ENCODE peak calls at places on chromosome 14, in four cellular contexts. Y is K562, F is HepG2, V is GM12878. N is an unnamed sample.

GRCh38 chr14:102221026-102221425 is 81.3 kb downstream of the WDR20 start:
- DNase-seq in Y (no peak), F (no peak), V (no peak), N (no peak)

GRCh38 chr14:92456215-92457017 is 57.2 kb upstream of the RIN3 start:
- DNase-seq in Y (peak), F (peak), V (no peak), N (peak)

GRCh38 chr14:56962431-56962830 is 152.2 kb upstream of the OTX2 start:
- DNase-seq in Y (peak), F (no peak), V (no peak), N (no peak)

GRCh38 chr14:24613747-24614146 is 4.3 kb upstream of the GZMH start:
- DNase-seq in Y (no peak), F (no peak), V (no peak), N (no peak)

GRCh38 chr14:65173973-65174693 is 71.8 kb upstream of the MAX start:
- DNase-seq in Y (peak), F (no peak), V (no peak), N (no peak)

GRCh38 chr14:23548351-23549318 is 2.9 kb downstream of the ZFHX2 start:
- DNase-seq in Y (no peak), F (no peak), V (no peak), N (no peak)

GRCh38 chr14:106224694-106224971 is 698.2 kb downstream of the TMEM121 start:
- DNase-seq in Y (no peak), F (no peak), V (no peak), N (no peak)

GRCh38 chr14:32438511-32438910 is 109.4 kb downstream of the AKAP6 start:
- DNase-seq in Y (no peak), F (no peak), V (no peak), N (no peak)

GRCh38 chr14:23055621-23056256 is 1.6 kb downstream of the CDH24 start:
- DNase-seq in Y (no peak), F (no peak), V (no peak), N (no peak)

GRCh38 chr14:101819251-101819990 is 57.9 kb downstream of the PPP2R5C start:
- DNase-seq in Y (no peak), F (no peak), V (no peak), N (no peak)

GRCh38 chr14:32603992-32604391 is 274.9 kb downstream of the AKAP6 start:
- DNase-seq in Y (no peak), F (no peak), V (no peak), N (no peak)

GRCh38 chr14:37343307-37344094 is 145.8 kb downstream of the MIPOL1 start:
- DNase-seq in Y (no peak), F (no peak), V (no peak), N (no peak)

GRCh38 chr14:34324363-34324795 is 137.7 kb downstream of the SPTSSA start:
- DNase-seq in Y (peak), F (peak), V (no peak), N (peak)

GRCh38 chr14:20327005-20327869 is 5.8 kb downstream of the CCNB1IP1 start:
- DNase-seq in Y (peak), F (peak), V (peak), N (peak)

GRCh38 chr14:96122496-96122895 is 82.1 kb upstream of the BDKRB2 start:
- DNase-seq in Y (no peak), F (no peak), V (no peak), N (no peak)

GRCh38 chr14:103408491-103409155 is 23.4 kb downstream of the MARK3 start:
- DNase-seq in Y (no peak), F (no peak), V (no peak), N (no peak)

GRCh38 chr14:57502581-57503254 is 9.1 kb upstream of the CCDC198 start:
- DNase-seq in Y (no peak), F (no peak), V (no peak), N (no peak)

GRCh38 chr14:61280526-61281185 is 482 bp downstream of the TMEM30B start:
- DNase-seq in Y (no peak), F (no peak), V (no peak), N (no peak)

GRCh38 chr14:89041245-89041585 is 216.8 kb downstream of the TTC8 start:
- DNase-seq in Y (no peak), F (peak), V (no peak), N (no peak)

GRCh38 chr14:92489394-92490238 is 24.0 kb upstream of the RIN3 start:
- DNase-seq in Y (no peak), F (no peak), V (no peak), N (no peak)

GRCh38 chr14:23751591-23751990 is 115.4 kb downstream of the DHRS2 start:
- DNase-seq in Y (no peak), F (no peak), V (no peak), N (no peak)

GRCh38 chr14:65214741-65215140 is 112.4 kb upstream of the MAX start:
- DNase-seq in Y (no peak), F (no peak), V (no peak), N (no peak)

GRCh38 chr14:56131004-56131864 is 13.0 kb downstream of the PELI2 start:
- DNase-seq in Y (no peak), F (no peak), V (no peak), N (no peak)

GRCh38 chr14:104936361-104937155 is 11.9 kb downstream of the PLD4 start:
- DNase-seq in Y (no peak), F (no peak), V (no peak), N (no peak)

GRCh38 chr14:28651148-28651547 is 115.4 kb upstream of the FOXG1 start:
- DNase-seq in Y (no peak), F (no peak), V (no peak), N (no peak)

GRCh38 chr14:65095633-65096205 is 6.6 kb downstream of the MAX start:
- DNase-seq in Y (peak), F (no peak), V (no peak), N (no peak)

GRCh38 chr14:86038401-86038985 is 508.5 kb downstream of the FLRT2 start:
- DNase-seq in Y (peak), F (peak), V (no peak), N (peak)

GRCh38 chr14:104978774-104979691 is 859 bp upstream of the AHNAK2 start:
- DNase-seq in Y (no peak), F (no peak), V (no peak), N (no peak)

GRCh38 chr14:73418227-73418626 is 40.1 kb downstream of the NUMB start:
- DNase-seq in Y (no peak), F (no peak), V (no peak), N (no peak)

GRCh38 chr14:69505338-69506240 is 21.1 kb downstream of the PLEKHD1 start:
- DNase-seq in Y (no peak), F (peak), V (no peak), N (no peak)
- TF ChIP-seq TARDBP in Y (no peak), F (no peak), V (no peak), N (no peak)

DNA sequence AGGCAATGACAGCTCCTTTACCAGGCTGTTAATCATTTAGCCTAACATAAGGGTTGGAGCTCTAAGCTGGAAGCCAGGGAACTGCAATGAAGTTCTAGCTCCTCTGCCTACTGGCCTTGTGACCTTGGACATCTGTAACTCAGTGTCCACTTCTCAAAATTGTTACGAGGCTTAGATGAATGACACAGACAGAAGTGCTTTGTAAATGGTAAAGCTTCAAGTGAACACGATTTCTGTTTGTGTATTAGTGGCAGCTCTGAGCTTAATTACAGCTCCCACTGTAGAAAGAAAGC is 122.8 kb downstream of the EML1 start:
- DNase-seq in Y (no peak), F (peak), V (no peak), N (no peak)
- TF ChIP-seq SP1 in Y (no peak), F (no peak), V (no peak), N (no peak)

DNA sequence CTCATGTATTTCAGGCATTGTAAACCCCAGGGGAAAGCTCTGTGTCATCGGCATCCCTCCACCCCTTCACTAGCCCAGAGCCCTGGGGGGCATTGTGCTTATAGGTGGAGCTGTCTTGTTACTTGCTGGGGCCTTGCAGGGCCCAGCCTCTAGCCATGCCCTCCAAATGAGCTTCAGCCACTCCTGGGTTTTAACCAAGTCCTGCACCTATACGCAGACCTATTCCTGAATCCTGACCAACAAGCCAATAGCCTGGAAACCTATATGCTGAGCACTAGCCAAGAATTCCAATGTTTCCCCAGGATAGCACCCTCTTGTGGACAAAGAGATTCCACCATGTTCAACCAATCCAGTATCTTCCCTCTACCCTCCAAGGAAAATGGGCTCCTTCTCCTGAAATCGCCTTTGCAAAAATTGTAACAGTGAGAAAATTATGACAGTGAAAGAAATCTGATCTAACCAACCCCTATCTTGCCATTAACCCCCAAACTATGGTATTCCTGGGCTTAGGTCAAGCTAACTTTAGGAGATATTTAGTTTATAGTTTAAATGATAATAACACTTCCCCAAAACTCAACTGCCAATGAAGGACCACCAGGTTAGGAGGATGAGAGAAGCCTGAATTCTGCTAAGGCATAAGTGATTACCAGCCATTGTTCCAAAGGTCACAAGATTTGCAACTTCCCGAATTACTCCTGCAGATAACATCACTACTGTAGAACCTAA is 55.5 kb downstream of the TTC7B start:
- DNase-seq in Y (peak), F (peak), V (no peak), N (peak)
- TF ChIP-seq TARDBP in Y (no peak), F (no peak), V (no peak), N (no peak)

GRCh38 chr14:90827919-90828610 is 11.8 kb upstream of the TTC7B start:
- DNase-seq in Y (peak), F (peak), V (peak), N (peak)

GRCh38 chr14:90830931-90831701 is 14.9 kb upstream of the TTC7B start:
- DNase-seq in Y (no peak), F (no peak), V (no peak), N (no peak)

GRCh38 chr14:90829677-90830076 is 13.4 kb upstream of the TTC7B start:
- DNase-seq in Y (no peak), F (no peak), V (no peak), N (no peak)

GRCh38 chr14:90828642-90829487 is 12.6 kb upstream of the TTC7B start:
- DNase-seq in Y (no peak), F (no peak), V (no peak), N (no peak)

DNA sequence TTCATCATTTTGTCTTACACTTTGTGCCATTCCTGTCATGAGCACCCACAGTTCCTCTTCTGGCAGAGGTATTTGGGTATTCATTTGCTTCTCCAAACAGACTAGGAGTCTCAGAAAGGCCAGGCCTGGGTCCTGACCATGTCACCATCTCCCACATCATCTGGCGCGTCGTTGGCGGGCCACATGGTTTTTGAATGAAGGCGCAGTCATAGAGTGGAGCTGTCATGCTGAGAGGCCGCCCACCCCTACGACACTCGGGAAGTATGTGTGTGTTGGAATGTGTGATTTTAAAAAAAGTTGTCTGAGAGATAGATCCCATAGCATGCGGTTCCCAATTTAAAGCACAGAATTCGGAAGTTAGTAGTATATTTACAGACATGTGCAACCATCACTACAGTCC is 15.6 kb upstream of the TTC7B start:
- DNase-seq in Y (no peak), F (no peak), V (no peak), N (no peak)
- TF ChIP-seq SP1 in Y (no peak), F (no peak), V (no peak), N (no peak)

DNA sequence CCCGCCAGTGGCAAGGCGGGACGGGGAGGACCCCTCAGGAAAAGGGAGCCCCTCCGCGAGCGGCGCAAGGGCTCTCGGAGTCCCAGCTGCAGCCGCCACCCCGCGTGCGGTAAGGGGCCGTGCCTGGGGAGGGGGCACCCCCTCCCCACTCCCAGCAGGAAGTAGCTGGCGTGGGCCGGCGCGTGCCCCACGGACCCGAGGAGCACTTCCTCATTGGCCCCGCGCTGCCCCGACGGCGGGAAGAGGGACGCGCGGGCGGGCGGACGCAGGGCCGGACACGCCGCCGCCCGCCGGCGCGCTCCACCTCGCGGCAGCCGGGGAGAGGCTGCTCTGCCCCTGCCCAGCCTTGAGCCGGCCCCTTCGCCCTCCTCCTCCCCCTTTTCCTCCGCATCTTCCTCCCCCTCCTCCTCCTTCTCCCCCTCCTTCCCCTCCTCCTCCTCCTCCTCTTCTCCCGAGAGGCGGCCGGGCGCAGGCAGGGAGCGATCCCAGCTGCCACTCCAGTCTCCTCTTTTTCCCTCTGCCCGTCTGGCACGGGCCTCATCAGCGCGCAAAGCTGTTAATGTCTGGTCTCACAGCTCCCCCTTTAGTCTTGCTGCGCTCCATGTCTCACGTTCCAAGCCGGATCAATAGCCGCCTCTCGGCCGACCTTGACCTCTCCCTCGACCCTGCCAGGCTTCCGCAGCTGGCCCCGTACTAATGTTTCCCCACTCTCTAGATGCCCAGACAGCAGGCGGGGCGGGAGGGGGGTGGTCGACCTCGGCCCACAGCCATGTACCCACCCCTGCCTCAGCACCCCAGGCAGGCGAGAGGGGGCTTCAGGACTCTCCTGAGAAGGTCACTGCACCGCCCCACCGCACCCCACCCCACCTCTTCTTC is 2.6 kb upstream of the BCL11B start:
- DNase-seq in Y (peak), F (peak), V (no peak), N (peak)
- TF ChIP-seq TARDBP in Y (no peak), F (no peak), V (no peak), N (no peak)

N was measured in HEK293T.